ENCODE peak calls at places on chromosomes 1 and 21, in seven cellular contexts. C is stomach, A is esophagus muscularis mucosa, F is K562, D is GM12878, N is sigmoid colon, E is H1. G is an unnamed sample.

GRCh38 chr1:119181236-119181635 is 40.8 kb upstream of the WARS2 start:
- DNase-seq in F (no peak), N (no peak), E (no peak), C (no peak), D (no peak), A (no peak), G (no peak)

GRCh38 chr21:35540950-35541632 is 492.0 kb upstream of the RUNX1 start:
- DNase-seq in A (no peak), E (no peak), C (no peak), N (no peak), D (no peak), F (no peak), G (no peak)

GRCh38 chr1:119139393-119139792 is 1.1 kb downstream of the WARS2 start:
- DNase-seq in N (no peak), E (no peak), A (no peak), D (peak), F (no peak), C (no peak), G (no peak)

GRCh38 chr1:183652107-183652506 is 1.0 kb downstream of the APOBEC4 start:
- DNase-seq in A (no peak), E (no peak), N (no peak), C (no peak), D (no peak), F (no peak), G (no peak)

GRCh38 chr1:116824631-116825399 is 70.6 kb downstream of the CD2 start:
- DNase-seq in C (no peak), A (no peak), E (no peak), F (no peak), N (no peak), D (no peak), G (no peak)

GRCh38 chr1:201883786-201884185 is 4.9 kb upstream of the SHISA4 start:
- DNase-seq in F (peak), N (no peak), E (no peak), D (no peak), C (no peak), A (no peak), G (no peak)

GRCh38 chr1:8218351-8219092 is 99.4 kb upstream of the SLC45A1 start:
- DNase-seq in A (no peak), D (no peak), C (no peak), F (no peak), N (no peak), E (no peak), G (no peak)

GRCh38 chr1:228347181-228347580 is 59.5 kb downstream of the TRIM11 start:
- DNase-seq in A (no peak), F (no peak), D (no peak), E (peak), N (peak), C (no peak), G (peak)

GRCh38 chr1:154568165-154568815 is 712 bp downstream of the CHRNB2 start:
- DNase-seq in C (no peak), A (no peak), N (peak), E (no peak), F (no peak), D (no peak), G (no peak)

GRCh38 chr1:165129568-165130164 is 226.8 kb downstream of the LMX1A start:
- DNase-seq in A (peak), C (peak), F (peak), E (peak), D (no peak), N (no peak), G (peak)

GRCh38 chr1:227127891-227128290 is 187.8 kb downstream of the COQ8A start:
- DNase-seq in C (no peak), N (no peak), F (no peak), D (peak), E (no peak), A (no peak), G (no peak)

GRCh38 chr1:221039616-221040015 is 160.4 kb downstream of the HLX start:
- DNase-seq in A (no peak), C (no peak), E (no peak), F (peak), N (no peak), D (no peak), G (no peak)

GRCh38 chr1:33654267-33654832 is 181.9 kb downstream of the ZSCAN20 start:
- DNase-seq in E (no peak), D (no peak), A (no peak), C (no peak), F (no peak), N (no peak), G (no peak)

GRCh38 chr1:8746554-8746953 is 70.9 kb downstream of the RERE start:
- DNase-seq in E (no peak), C (no peak), D (no peak), N (no peak), F (no peak), A (no peak), G (no peak)

GRCh38 chr1:23556661-23557470 is 2.4 kb downstream of the ID3 start:
- DNase-seq in D (no peak), F (no peak), A (no peak), E (no peak), N (no peak), C (no peak), G (peak)
- TF ChIP-seq EP300 in D (no peak), F (no peak), A (no peak), E (no peak), N (no peak), C (no peak), G (no peak)

DNA sequence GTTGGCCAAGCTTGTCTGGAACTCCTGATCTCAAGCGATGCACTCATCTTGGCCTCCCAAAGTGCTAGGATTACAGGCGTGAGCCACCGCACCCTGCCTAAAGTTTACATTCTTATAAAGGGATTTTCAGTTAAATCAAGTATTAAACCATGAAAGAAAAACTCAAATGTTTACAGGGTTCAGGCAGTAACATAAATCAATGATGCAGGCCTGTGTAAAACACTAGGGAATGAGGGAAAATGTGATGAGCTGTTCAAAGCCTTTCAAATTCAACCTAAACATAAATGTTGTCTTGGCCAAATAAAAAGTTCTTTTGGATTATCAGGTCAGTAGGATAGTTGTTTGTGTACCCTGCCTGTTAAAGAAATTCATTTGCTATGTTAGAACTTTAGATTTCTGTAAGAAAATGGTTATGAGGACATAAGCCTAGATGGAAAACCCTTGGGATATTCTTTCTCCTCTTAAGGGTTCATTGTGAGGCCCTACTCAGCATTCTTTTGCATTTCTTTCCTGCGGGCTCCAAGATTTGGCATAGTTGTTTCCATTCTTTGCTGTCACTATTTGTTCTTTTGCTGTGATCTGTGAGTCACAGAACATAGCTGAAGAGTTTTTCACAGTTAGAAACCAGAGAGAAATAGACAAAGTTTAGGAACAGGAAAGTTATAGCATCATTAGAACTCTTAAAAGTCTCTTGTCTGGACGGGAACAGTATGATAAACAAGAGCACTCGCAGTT is 8.9 kb upstream of the ZRANB2 start:
- DNase-seq in D (no peak), C (no peak), N (no peak), F (no peak), E (no peak), A (no peak), G (no peak)
- TF ChIP-seq POLR2AphosphoS5 in D (no peak), C (no peak), N (peak), F (no peak), E (no peak), A (peak), G (peak)

GRCh38 chr1:2547210-2548067 is 8.7 kb upstream of the TNFRSF14 start:
- DNase-seq in E (no peak), A (no peak), C (no peak), F (no peak), N (no peak), D (no peak), G (peak)
- TF ChIP-seq POLR2A in E (no peak), A (no peak), C (no peak), F (peak), N (no peak), D (peak), G (peak)

DNA sequence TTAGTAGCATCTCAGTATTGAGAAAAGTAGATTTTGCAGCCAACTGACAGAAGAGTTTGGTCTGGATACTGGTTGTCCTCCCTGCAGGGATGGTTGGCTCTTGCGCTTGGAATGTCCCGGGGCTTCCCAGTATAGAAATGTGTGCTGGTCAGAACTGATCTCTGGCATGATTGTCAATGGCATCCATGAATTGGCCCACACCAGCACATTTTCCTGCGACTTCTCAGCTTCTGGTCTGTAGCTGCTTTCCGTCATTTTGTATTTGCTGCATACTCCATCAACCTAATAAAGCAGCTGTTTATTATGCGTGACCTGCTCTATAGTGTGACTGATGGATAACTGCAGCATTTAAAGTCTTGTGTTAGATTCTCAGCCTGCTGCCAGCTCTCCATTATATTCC is 203.7 kb downstream of the S1PR1 start:
- DNase-seq in C (no peak), D (no peak), N (no peak), F (no peak), A (no peak), E (no peak), G (no peak)
- TF ChIP-seq EP300 in C (no peak), D (no peak), N (no peak), F (no peak), A (no peak), E (no peak), G (no peak)

DNA sequence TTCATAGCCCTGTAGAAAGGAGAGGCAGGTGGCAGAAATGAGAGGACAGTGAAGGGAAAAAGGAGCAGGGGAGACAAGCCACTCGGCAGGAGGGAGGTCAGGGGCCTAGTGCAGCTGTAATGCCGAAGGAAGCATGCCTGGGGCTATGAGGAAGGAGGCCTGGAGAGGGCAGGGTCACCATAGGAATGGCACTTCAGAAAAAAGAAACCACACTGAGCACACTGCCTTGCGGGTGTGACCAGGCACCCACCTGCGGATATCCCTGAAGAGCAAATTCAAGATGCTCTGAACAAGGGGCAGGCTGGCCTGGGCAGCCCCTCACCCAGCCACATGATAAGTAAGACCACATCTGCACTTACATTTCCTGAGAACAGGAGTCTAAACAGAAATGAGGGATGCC is 104.7 kb downstream of the JAK1 start:
- DNase-seq in A (no peak), D (no peak), N (no peak), E (peak), C (peak), F (no peak), G (peak)
- TF ChIP-seq POLR2AphosphoS5 in A (no peak), D (no peak), N (no peak), E (no peak), C (no peak), F (no peak), G (no peak)

GRCh38 chr21:44899768-44900558 is 20.7 kb downstream of the ITGB2 start:
- DNase-seq in C (no peak), A (no peak), N (no peak), D (no peak), E (no peak), F (no peak), G (no peak)
- TF ChIP-seq POLR2A in C (no peak), A (no peak), N (no peak), D (no peak), E (no peak), F (no peak), G (no peak)

DNA sequence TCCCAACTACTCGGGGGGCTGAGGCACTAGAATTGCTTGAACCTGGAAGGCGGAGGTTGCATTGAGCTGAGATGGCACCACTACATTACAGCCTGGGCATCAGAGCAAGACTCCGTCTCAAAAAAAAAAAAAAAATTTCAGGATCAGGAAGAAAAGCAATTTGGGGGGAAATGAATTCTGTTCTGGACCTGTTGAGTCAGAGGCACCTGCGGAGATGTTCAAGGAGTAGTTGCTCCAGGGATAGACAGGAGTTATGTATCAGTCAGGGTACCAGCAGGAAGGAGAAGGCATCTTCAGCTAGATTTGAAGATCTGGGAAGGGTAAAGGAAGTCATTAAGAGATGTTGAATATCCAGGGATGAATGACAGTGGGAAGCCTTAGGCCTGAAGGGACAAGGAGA is 2.9 kb upstream of the RHBDL2 start:
- DNase-seq in N (no peak), D (no peak), C (no peak), A (no peak), E (no peak), F (no peak), G (no peak)
- TF ChIP-seq EP300 in N (no peak), D (no peak), C (no peak), A (no peak), E (no peak), F (no peak), G (no peak)

GRCh38 chr1:47024138-47024856 is 828 bp downstream of the CYP4X1 start:
- DNase-seq in N (no peak), D (no peak), C (no peak), A (peak), F (no peak), E (no peak), G (no peak)

GRCh38 chr1:47021070-47021469 is 2.4 kb upstream of the CYP4X1 start:
- DNase-seq in E (no peak), A (no peak), F (no peak), D (no peak), N (no peak), C (no peak), G (no peak)

DNA sequence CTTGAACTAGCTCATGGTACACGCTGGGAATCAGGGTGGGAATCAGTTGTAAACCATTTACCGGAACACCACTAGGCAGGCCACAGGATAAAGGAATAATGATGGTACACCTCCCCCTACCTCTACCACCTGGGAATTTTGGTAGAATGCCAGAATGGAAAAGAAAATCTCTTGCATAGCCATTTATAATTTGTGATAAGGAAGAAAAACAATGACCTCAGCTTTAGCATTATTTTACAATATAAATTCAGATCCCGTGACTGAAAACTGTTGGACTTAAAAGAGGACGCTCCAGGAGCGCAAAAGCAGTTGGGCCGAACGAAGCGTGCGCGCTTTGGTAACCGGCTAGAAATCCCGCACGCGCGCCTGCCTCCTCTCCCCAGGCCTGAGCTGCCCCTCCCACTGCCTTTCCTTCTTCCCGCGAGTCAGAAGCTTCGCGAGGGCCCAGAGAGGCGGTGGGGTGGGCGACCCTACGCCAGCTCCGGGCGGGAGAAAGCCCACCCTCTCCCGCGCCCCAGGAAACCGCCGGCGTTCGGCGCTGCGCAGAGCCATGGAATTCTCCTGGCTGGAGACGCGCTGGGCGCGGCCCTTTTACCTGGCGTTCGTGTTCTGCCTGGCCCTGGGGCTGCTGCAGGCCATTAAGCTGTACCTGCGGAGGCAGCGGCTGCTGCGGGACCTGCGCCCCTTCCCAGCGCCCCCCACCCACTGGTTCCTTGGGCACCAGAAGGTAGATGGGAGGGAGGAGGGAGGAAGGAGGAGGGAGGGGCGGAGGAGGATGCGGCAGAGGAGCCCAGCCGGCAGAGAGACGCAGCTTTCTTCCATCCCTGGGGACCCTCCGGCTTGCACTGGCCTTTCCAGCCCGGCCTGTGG is at the start of gene CYP4X1:
- DNase-seq in A (peak), N (peak), F (no peak), C (peak), D (no peak), E (peak), G (peak)
- TF ChIP-seq POLR2AphosphoS5 in A (no peak), N (no peak), F (no peak), C (peak), D (no peak), E (no peak), G (no peak)

DNA sequence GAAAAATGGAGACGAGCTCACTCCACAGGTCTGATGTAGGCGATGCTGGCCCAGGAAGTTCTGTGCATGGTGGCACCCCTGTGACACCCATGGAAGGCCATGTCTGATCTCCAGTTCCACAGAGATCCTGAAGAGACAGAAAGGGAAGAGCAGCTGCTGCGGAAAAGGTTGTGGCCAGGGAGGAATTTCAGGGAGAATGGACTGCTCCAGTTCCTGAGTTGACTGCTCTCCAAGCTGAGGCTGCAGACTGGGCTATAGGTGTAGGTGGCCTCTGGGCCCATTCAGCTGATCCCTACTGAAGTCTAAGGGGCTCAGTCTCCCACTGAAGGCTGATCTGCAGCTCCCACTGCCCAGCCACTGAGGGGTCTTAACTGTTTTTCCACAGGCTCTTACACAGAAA is 89.2 kb downstream of the ETS2 start:
- DNase-seq in C (no peak), E (no peak), A (no peak), F (no peak), D (no peak), N (no peak), G (no peak)
- TF ChIP-seq POLR2A in C (no peak), E (no peak), A (no peak), F (no peak), D (no peak), N (no peak), G (no peak)